ENCODE peak calls at places on chromosomes 7 and 10, in five cellular contexts. C is epithelial cell of proximal tubule, R is endothelial cell, V is NB4, E is GM10248. A is an unnamed sample.

GRCh38 chr7:47956220-47956619 is 8.0 kb upstream of the PKD1L1 start:
- DNase-seq in R (no peak), C (no peak), E (no peak), V (no peak), A (no peak)

GRCh38 chr10:132538790-132539421 is 1.3 kb downstream of the INPP5A start:
- DNase-seq in R (no peak), C (no peak), E (no peak), V (peak), A (no peak)

GRCh38 chr10:73768881-73769280 is 13.0 kb upstream of the CHCHD1 start:
- DNase-seq in V (no peak), E (peak), R (no peak), C (no peak), A (no peak)

GRCh38 chr7:143374556-143374955 is 6.6 kb upstream of the ZYX start:
- DNase-seq in R (no peak), V (peak), E (no peak), C (no peak), A (no peak)

GRCh38 chr7:480531-481218 is 39.0 kb downstream of the PDGFA start:
- DNase-seq in R (no peak), E (no peak), V (no peak), C (no peak), A (no peak)

GRCh38 chr7:5519515-5519928 is 95.9 kb upstream of the TNRC18 start:
- DNase-seq in E (no peak), R (no peak), C (no peak), V (no peak), A (no peak)

GRCh38 chr10:51489009-51489408 is 210.4 kb downstream of the CSTF2T start:
- DNase-seq in R (no peak), C (no peak), E (no peak), V (no peak), A (no peak)

GRCh38 chr7:108805808-108806397 is 236.2 kb downstream of the DNAJB9 start:
- DNase-seq in R (peak), C (no peak), V (peak), E (peak), A (no peak)

GRCh38 chr10:43265799-43266721 is 805 bp downstream of the RASGEF1A start:
- DNase-seq in V (peak), E (peak), C (no peak), R (no peak), A (no peak)

GRCh38 chr10:77251297-77252013 is 386.2 kb downstream of the KCNMA1 start:
- DNase-seq in V (peak), E (no peak), R (peak), C (no peak), A (no peak)

GRCh38 chr10:85888559-85888958 is 478.0 kb downstream of the GRID1 start:
- DNase-seq in R (no peak), E (no peak), C (no peak), V (no peak), A (no peak)

GRCh38 chr10:24723788-24724380 is at the start of gene ARHGAP21:
- DNase-seq in R (peak), C (no peak), E (peak), V (peak), A (no peak)
- TF ChIP-seq CTCF in R (no peak), C (peak), E (no peak), V (no peak), A (no peak)

GRCh38 chr7:17302575-17303142 is 4.2 kb downstream of the AHR start:
- DNase-seq in V (peak), C (no peak), R (no peak), E (peak), A (peak)
- TF ChIP-seq CTCF in V (no peak), C (peak), R (no peak), E (peak), A (peak)

DNA sequence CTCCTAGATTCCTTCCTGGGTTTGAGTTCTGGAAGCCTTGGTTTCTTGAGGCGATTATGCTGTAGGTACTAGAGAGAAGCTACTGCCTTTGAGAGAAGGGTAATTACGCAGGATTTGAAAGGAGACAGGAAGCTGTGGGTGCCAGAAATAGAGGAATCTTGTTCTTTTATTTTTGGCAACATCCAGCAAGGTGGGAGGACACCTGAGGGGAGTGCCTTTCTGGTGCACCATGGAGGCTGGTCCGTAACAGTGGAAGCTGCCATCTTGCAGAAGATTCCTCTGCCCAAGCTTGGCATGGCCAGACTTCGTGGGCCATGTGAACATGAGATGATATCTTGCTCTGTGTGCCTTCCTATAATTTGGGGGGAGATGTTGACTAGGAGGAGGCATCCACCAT is 98.0 kb downstream of the PFKFB3 start:
- DNase-seq in E (no peak), R (no peak), V (no peak), C (no peak), A (no peak)
- TF ChIP-seq CTCF in E (no peak), R (no peak), V (no peak), C (no peak), A (no peak)

GRCh38 chr7:107580716-107581383 is 804 bp downstream of the BCAP29 start:
- DNase-seq in E (no peak), C (no peak), V (no peak), R (no peak), A (no peak)
- TF ChIP-seq CTCF in E (no peak), C (no peak), V (no peak), R (no peak), A (no peak)

DNA sequence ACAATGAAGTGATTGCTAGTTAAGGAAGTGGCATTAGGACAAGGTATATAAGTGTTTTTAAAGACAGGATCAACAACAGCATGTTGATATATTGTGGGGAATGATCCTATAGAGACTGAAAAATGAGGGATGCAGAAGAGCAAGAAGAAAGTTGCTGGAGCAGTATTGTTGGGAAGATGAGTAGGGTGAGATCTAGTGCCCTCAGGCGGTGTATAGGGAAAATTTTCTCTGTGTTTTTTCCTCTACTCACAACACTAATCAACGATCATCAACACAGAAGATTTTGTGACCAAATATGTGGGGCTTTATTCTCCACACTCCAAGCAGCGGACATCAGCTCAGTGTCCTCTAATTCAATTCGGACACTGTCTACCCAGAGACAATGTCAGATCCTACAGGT is 9.6 kb upstream of the PTTG1IP2 start:
- DNase-seq in R (no peak), C (no peak), E (no peak), V (no peak), A (no peak)
- TF ChIP-seq CTCF in R (no peak), C (peak), E (no peak), V (no peak), A (peak)

GRCh38 chr10:15743443-15743842 is 23.7 kb upstream of the ITGA8 start:
- DNase-seq in R (no peak), V (no peak), E (no peak), C (no peak), A (no peak)

GRCh38 chr10:15745748-15746147 is 26.0 kb upstream of the ITGA8 start:
- DNase-seq in V (no peak), E (no peak), R (no peak), C (no peak), A (peak)

GRCh38 chr10:15742102-15742501 is 22.4 kb upstream of the ITGA8 start:
- DNase-seq in V (no peak), E (no peak), C (no peak), R (no peak), A (no peak)

GRCh38 chr10:15742831-15743230 is 23.1 kb upstream of the ITGA8 start:
- DNase-seq in R (no peak), E (no peak), V (no peak), C (no peak), A (no peak)

GRCh38 chr10:15744217-15744865 is 24.6 kb upstream of the ITGA8 start:
- DNase-seq in E (peak), R (peak), V (peak), C (peak), A (no peak)
- TF ChIP-seq CTCF in E (peak), R (peak), V (peak), C (peak), A (peak)

GRCh38 chr7:99579956-99580777 is 17.9 kb upstream of the TMEM225B start:
- DNase-seq in V (peak), R (peak), E (no peak), C (no peak), A (no peak)
- TF ChIP-seq CTCF in V (no peak), R (peak), E (peak), C (peak), A (peak)

GRCh38 chr7:135736586-135737305 is 8.8 kb upstream of the SLC13A4 start:
- DNase-seq in E (no peak), C (no peak), R (no peak), V (no peak), A (no peak)

GRCh38 chr7:135743907-135744789 is 4.5 kb downstream of the FAM180A start:
- DNase-seq in E (no peak), C (no peak), V (no peak), R (no peak), A (no peak)

GRCh38 chr7:135742371-135742770 is 6.2 kb downstream of the FAM180A start:
- DNase-seq in E (no peak), R (no peak), V (no peak), C (no peak), A (no peak)

GRCh38 chr7:135741905-135742304 is 6.7 kb downstream of the FAM180A start:
- DNase-seq in E (no peak), V (no peak), C (no peak), R (no peak), A (no peak)

DNA sequence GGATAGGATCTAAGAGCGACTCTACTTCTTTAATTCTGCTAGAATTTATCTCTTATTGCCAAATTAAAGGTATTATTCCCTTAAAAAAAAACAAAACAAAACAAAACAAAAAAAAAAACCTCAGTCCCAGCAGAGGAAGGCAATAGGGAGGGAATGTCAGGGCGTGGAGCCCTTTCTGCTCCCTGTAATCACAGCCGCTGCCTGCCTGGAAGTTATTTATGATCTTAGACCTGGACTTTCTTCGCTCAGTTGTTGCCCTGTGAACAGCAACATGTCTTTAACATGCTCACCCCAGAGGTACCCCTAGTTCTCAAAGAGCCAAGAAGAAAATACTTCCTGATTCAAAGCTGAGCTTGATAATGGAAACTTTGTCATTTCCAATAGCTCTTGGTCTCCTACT is 7.7 kb downstream of the FAM180A start:
- DNase-seq in V (no peak), C (no peak), R (no peak), E (no peak), A (no peak)
- TF ChIP-seq CTCF in V (no peak), C (no peak), R (no peak), E (no peak), A (no peak)

DNA sequence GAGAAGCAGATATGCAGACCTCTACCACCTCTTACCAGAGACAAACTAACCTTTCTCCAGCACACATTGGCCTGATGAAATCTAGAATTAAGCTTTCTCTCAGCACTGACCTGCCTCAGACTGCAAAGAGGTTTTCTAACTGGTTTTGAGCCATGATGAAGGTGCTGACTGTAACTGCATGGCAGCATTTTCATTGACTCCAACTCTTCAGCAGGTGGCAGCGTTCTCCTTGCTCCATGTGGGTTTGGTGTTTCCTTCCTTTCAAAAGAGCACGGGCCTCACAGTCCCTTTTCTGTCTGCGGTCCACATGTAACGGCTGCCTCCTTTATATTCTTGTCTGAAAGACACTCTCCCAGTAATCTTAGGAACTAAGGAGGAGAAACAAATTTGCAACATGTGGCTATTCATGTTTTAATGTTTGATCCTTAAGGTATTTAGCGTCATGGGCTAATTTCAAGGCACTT is 12.6 kb downstream of the KLLN start:
- DNase-seq in R (peak), E (peak), V (peak), C (no peak), A (no peak)
- TF ChIP-seq CTCF in R (peak), E (peak), V (peak), C (peak), A (peak)

A was measured in AG09319.